ENCODE peak calls at places on chromosomes 7 and 10, in five cellular contexts. C, J, E, O and V are unnamed samples.

GRCh38 chr7:101390901-101391301 is 28.2 kb downstream of the COL26A1 start:
- DNase-seq in C (no peak), J (no peak), E (peak), O (peak), V (peak)

GRCh38 chr7:768881-769504 is 41.9 kb upstream of the PRKAR1B start:
- DNase-seq in C (no peak), J (no peak), E (peak), O (no peak), V (peak)

GRCh38 chr10:11177926-11178453 is 160.3 kb downstream of the CELF2 start:
- DNase-seq in C (no peak), J (no peak), E (no peak), O (no peak), V (peak)

GRCh38 chr7:1883031-1883761 is 213.1 kb downstream of the ELFN1 start:
- DNase-seq in C (no peak), J (peak), E (no peak), O (no peak), V (peak)

GRCh38 chr7:100509213-100509612 is 25.5 kb downstream of the NYAP1 start:
- DNase-seq in C (no peak), J (no peak), E (no peak), O (no peak), V (no peak)

GRCh38 chr10:3192856-3193635 is 20.5 kb upstream of the PITRM1 start:
- DNase-seq in C (no peak), J (peak), E (no peak), O (peak), V (peak)

GRCh38 chr10:132685121-132685891 is 100.6 kb downstream of the NKX6-2 start:
- DNase-seq in C (no peak), J (peak), E (no peak), O (no peak), V (peak)

GRCh38 chr10:8794860-8795259 is 740.4 kb downstream of the GATA3 start:
- DNase-seq in C (no peak), J (no peak), E (no peak), O (no peak), V (no peak)

GRCh38 chr7:151520419-151521229 is 929 bp upstream of the RHEB start:
- DNase-seq in C (no peak), J (peak), E (peak), O (peak), V (peak)

GRCh38 chr7:4195650-4196049 is 486.4 kb upstream of the FOXK1 start:
- DNase-seq in C (no peak), J (no peak), E (no peak), O (no peak), V (no peak)

GRCh38 chr10:112961609-112962008 is 11.6 kb downstream of the TCF7L2 start:
- DNase-seq in C (no peak), J (no peak), E (no peak), O (no peak), V (no peak)

GRCh38 chr10:80289451-80290287 is at the start of gene MAT1A:
- DNase-seq in C (no peak), J (no peak), E (no peak), O (no peak), V (no peak)

GRCh38 chr7:50757703-50758390 is 24.8 kb downstream of the GRB10 start:
- DNase-seq in C (no peak), J (no peak), E (no peak), O (no peak), V (no peak)

GRCh38 chr7:158633055-158633956 is 45.7 kb upstream of the PTPRN2 start:
- DNase-seq in C (no peak), J (no peak), E (no peak), O (no peak), V (no peak)

GRCh38 chr7:143407296-143408246 is 1.1 kb downstream of the EPHA1 start:
- DNase-seq in C (no peak), J (no peak), E (no peak), O (no peak), V (no peak)